ENCODE peak calls at places on chromosomes 16 and 17, in four cellular contexts. I is epithelial cell of esophagus, X is HT-29, Y is fibroblast of pulmonary artery. U is an unnamed sample.
A peak's percentile ranks its signal among the peaks of the same experiment; 100 is the strongest.

GRCh38 chr17:83175551-83176271 is 96.3 kb downstream of the METRNL start:
- DNase-seq in I (no peak), X (no peak), Y (no peak), U (no peak)

GRCh38 chr17:58330997-58331814 is 2.6 kb upstream of the TSPOAP1 start:
- DNase-seq in I (no peak), X (no peak), Y (no peak), U (no peak)

GRCh38 chr16:60142991-60143705 is 1409.0 kb upstream of the GOT2 start:
- DNase-seq in I (peak; percentile 50), X (no peak), Y (peak; percentile 1), U (peak; percentile 4)

GRCh38 chr17:76383645-76384221 is 676 bp upstream of the SPHK1 start:
- DNase-seq in I (peak; percentile 57), X (peak; percentile 35), Y (peak; percentile 63), U (peak; percentile 59)

GRCh38 chr16:87635541-87636049 is 33.3 kb downstream of the JPH3 start:
- DNase-seq in I (peak; percentile 54), X (peak; percentile 76), Y (peak; percentile 22), U (peak; percentile 12)

GRCh38 chr17:59296190-59296589 is 35.3 kb upstream of the YPEL2 start:
- DNase-seq in I (peak; percentile 69), X (peak; percentile 52), Y (no peak), U (peak; percentile 15)

GRCh38 chr17:49676276-49676868 is 1.5 kb downstream of the SPOP start:
- DNase-seq in I (no peak), X (no peak), Y (peak; percentile 40), U (peak; percentile 55)

GRCh38 chr16:15041260-15042011 is 14.4 kb downstream of the NTAN1 start:
- DNase-seq in I (no peak), X (peak; percentile 75), Y (peak; percentile 64), U (peak; percentile 33)

GRCh38 chr16:31202402-31203385 is at the start of gene PYCARD:
- DNase-seq in I (peak; percentile 49), X (peak; percentile 42), Y (peak; percentile 31), U (peak; percentile 58)

GRCh38 chr17:64470676-64471075 is 21.8 kb downstream of the MILR1 start:
- DNase-seq in I (no peak), X (no peak), Y (no peak), U (no peak)